ENCODE peak calls at places on chromosome 18, in eight cellular contexts. V, M, J, N, O, X, E and B are unnamed samples.
A peak's percentile ranks its signal among the peaks of the same experiment; 100 is the strongest.

GRCh38 chr18:27136208-27136535 is 48.9 kb downstream of the CHST9 start:
- DNase-seq in E (peak; percentile 28), N (no peak), O (no peak), V (no peak), J (no peak), X (no peak), M (no peak), B (no peak)

GRCh38 chr18:29078272-29078671 is 901.3 kb upstream of the CDH2 start:
- DNase-seq in N (no peak), V (no peak), J (no peak), M (no peak), E (no peak), X (no peak), O (no peak), B (no peak)

GRCh38 chr18:5415035-5415434 is 119.5 kb upstream of the ZBTB14 start:
- DNase-seq in V (no peak), M (no peak), J (no peak), E (no peak), O (no peak), N (no peak), X (no peak), B (no peak)

GRCh38 chr18:21361297-21361880 is 119.4 kb downstream of the GREB1L start:
- DNase-seq in E (no peak), N (no peak), M (no peak), X (no peak), J (no peak), V (no peak), O (no peak), B (no peak)

GRCh38 chr18:43192408-43192807 is 76.9 kb upstream of the RIT2 start:
- DNase-seq in J (no peak), X (no peak), E (no peak), V (no peak), M (no peak), O (no peak), N (peak; percentile 39), B (no peak)

GRCh38 chr18:67728364-67728763 is 211.8 kb upstream of the DSEL start:
- DNase-seq in N (no peak), E (no peak), J (no peak), O (no peak), X (no peak), M (no peak), V (no peak), B (no peak)

GRCh38 chr18:28041366-28041765 is 135.6 kb downstream of the CDH2 start:
- DNase-seq in M (no peak), N (peak; percentile 80), X (no peak), O (no peak), J (no peak), V (no peak), E (peak; percentile 47), B (no peak)

GRCh38 chr18:7872569-7872968 is 305.5 kb downstream of the PTPRM start:
- DNase-seq in M (no peak), N (peak; percentile 50), O (no peak), V (no peak), X (no peak), J (no peak), E (peak; percentile 92), B (no peak)

GRCh38 chr18:7571626-7572025 is 4.5 kb downstream of the PTPRM start:
- DNase-seq in V (no peak), E (no peak), N (no peak), X (no peak), J (no peak), O (no peak), M (no peak), B (no peak)

GRCh38 chr18:31401156-31402025 is 24.8 kb downstream of the DSG4 start:
- DNase-seq in J (no peak), V (no peak), M (no peak), O (no peak), N (no peak), X (no peak), E (peak; percentile 78), B (no peak)

GRCh38 chr18:43606800-43607199 is 329.5 kb upstream of the SYT4 start:
- DNase-seq in V (no peak), X (no peak), M (no peak), O (no peak), N (no peak), E (no peak), J (no peak), B (no peak)

GRCh38 chr18:5058768-5059539 is 138.1 kb downstream of the AKAIN1 start:
- DNase-seq in N (no peak), E (no peak), V (no peak), O (peak; percentile 51), X (no peak), J (no peak), M (peak; percentile 63), B (no peak)

GRCh38 chr18:8656226-8656625 is 47.0 kb downstream of the RAB12 start:
- DNase-seq in V (no peak), O (no peak), N (no peak), X (no peak), E (no peak), M (no peak), J (no peak), B (no peak)

DNA sequence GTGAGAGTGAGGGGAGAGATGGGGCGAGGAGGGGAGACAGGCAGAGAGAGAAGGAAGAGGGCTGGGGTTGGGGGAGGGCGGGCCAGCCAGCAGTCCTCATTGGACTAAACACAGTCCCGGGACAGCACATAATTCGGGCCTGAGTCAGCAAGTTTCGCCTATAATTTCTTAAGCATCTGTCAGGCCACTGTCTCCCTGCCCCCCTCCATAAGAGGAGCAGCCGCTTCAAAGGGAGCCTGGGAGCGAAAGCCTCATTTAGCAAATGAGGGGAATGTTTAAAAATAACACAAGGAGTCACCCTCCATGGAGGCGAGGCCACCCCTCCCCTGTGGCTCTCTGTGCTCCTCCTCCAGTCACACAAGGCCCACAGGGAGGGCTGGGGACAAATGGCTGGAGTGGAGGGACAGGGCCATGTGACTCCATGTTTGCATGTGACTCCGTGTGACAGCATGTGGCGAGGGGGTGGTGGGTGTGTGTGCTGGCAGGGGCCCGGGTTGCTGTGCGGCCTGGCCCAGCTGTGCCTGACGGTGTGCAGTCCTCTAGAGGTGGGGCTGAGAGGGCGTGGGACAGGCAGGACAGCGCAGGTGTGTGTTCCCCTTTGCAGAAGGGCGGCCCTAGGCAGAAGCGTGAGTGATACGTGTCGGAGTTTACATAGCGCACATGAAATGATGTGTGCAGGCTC is 162.4 kb downstream of the CELF4 start:
- DNase-seq in M (no peak), X (peak; percentile 66), E (no peak), J (no peak), O (no peak), V (no peak), N (peak; percentile 55), B (no peak)
- H3K27ac ChIP-seq in M (no peak overlapping the region), X (peak overlapping the region; percentile 40), E (no peak overlapping the region), J (no peak overlapping the region), O (no peak overlapping the region), V (no peak overlapping the region), N (no peak overlapping the region), B (no peak overlapping the region)

GRCh38 chr18:3293196-3293951 is 31.4 kb downstream of the MYL12B start:
- DNase-seq in M (no peak), X (no peak), V (no peak), N (no peak), O (no peak), J (no peak), E (no peak), B (no peak)

GRCh38 chr18:3294435-3295080 is 32.6 kb downstream of the MYL12B start:
- DNase-seq in J (no peak), N (peak; percentile 69), O (no peak), E (no peak), M (no peak), X (no peak), V (no peak), B (no peak)

GRCh38 chr18:3297025-3297984 is 35.4 kb downstream of the MYL12B start:
- DNase-seq in E (peak; percentile 91), V (peak; percentile 94), J (peak; percentile 59), O (peak; percentile 88), X (peak; percentile 78), M (peak; percentile 94), N (peak; percentile 96), B (peak; percentile 85)
- H3K4me3 ChIP-seq in E (peak overlapping the region; percentile 66), V (peak overlapping the region; percentile 71), J (peak overlapping the region; percentile 36), O (peak overlapping the region; percentile 52), X (peak overlapping the region; percentile 27), M (peak overlapping the region; percentile 71), N (peak overlapping the region; percentile 86), B (peak overlapping the region; percentile 73)

DNA sequence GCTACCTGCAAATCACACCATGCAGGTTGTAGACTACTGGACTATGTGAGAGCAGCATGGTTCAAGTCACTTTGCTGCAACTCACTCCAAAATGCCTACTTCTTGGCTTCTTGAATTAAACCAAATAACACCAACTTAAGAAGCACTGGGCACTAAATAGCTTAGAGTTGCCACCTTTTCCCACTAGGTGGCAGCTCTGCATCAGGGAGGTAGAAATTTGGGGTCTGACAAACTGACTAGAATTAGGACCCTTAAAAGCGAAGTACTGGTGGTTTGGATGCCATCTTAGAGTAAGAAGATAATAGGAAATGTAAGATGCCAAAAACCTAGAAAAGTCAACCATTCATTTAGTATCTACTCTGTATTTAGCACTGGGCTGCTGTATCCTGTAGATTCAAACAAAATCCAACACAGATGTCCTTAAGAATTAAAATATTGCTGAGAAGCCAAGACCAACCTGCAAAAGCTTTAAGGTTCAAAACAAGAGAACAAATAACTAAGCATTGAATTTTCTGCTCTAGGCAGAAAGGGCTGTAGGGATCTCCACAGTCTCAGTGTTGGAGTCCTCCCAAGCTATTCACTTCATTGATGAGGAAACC is 65.5 kb downstream of the CCBE1 start:
- DNase-seq in M (no peak), N (no peak), X (no peak), V (no peak), E (peak; percentile 20), O (no peak), J (no peak), B (no peak)
- TF ChIP-seq CTCF in M (no peak), N (peak; percentile 87), X (peak; percentile 35), V (peak; percentile 48), E (peak; percentile 51), O (peak; percentile 41), J (no peak), B (no peak)

GRCh38 chr18:69945220-69946114 is 2.2 kb downstream of the CD226 start:
- DNase-seq in E (no peak), V (no peak), O (no peak), X (no peak), N (no peak), M (no peak), J (no peak), B (no peak)
- H3K27ac ChIP-seq in E (no peak overlapping the region), V (no peak overlapping the region), O (no peak overlapping the region), X (no peak overlapping the region), N (no peak overlapping the region), M (no peak overlapping the region), J (no peak overlapping the region), B (no peak overlapping the region)